ENCODE peak calls at places on chromosomes 13 and 19, in ten cellular contexts. P, R, J, B, N, W, T, U, Z and D are unnamed samples.

GRCh38 chr19:15563325-15563794 is 51.7 kb upstream of the CYP4F8 start:
- DNase-seq in P (no peak), R (peak), J (peak), B (peak), N (no peak), W (no peak), T (no peak), U (no peak), Z (peak), D (no peak)

GRCh38 chr19:48511800-48512503 is at the start of gene LMTK3:
- DNase-seq in P (peak), R (no peak), J (peak), B (peak), N (peak), W (no peak), T (no peak), U (peak), Z (peak), D (peak)

GRCh38 chr13:32581177-32581786 is 5.0 kb upstream of the PDS5B start:
- DNase-seq in P (peak), R (no peak), J (no peak), B (no peak), N (peak), W (peak), T (no peak), U (peak), Z (peak), D (peak)

GRCh38 chr13:25679936-25680335 is 308.2 kb downstream of the ATP8A2 start:
- DNase-seq in P (no peak), R (no peak), J (no peak), B (no peak), N (no peak), W (no peak), T (no peak), U (no peak), Z (no peak), D (no peak)

GRCh38 chr19:5358173-5358800 is 17.7 kb upstream of the PTPRS start:
- DNase-seq in P (no peak), R (no peak), J (no peak), B (peak), N (peak), W (no peak), T (no peak), U (peak), Z (peak), D (peak)

GRCh38 chr19:39247701-39248664 is 673 bp downstream of the IFNL4 start:
- DNase-seq in P (no peak), R (no peak), J (peak), B (no peak), N (peak), W (no peak), T (no peak), U (no peak), Z (no peak), D (no peak)

GRCh38 chr13:113656015-113656588 is 1.9 kb downstream of the ATP4B start:
- DNase-seq in P (no peak), R (no peak), J (no peak), B (no peak), N (no peak), W (no peak), T (no peak), U (no peak), Z (no peak), D (no peak)

GRCh38 chr13:25692156-25692555 is 320.4 kb downstream of the ATP8A2 start:
- DNase-seq in P (no peak), R (no peak), J (peak), B (no peak), N (peak), W (no peak), T (no peak), U (no peak), Z (no peak), D (no peak)

GRCh38 chr13:102688306-102688973 is 6.4 kb downstream of the METTL21C start:
- DNase-seq in P (no peak), R (no peak), J (peak), B (no peak), N (peak), W (no peak), T (no peak), U (no peak), Z (no peak), D (no peak)

GRCh38 chr13:72696590-72696989 is 30.8 kb downstream of the MZT1 start:
- DNase-seq in P (peak), R (no peak), J (no peak), B (peak), N (no peak), W (peak), T (no peak), U (peak), Z (no peak), D (peak)

GRCh38 chr19:5990289-5990797 is 12.4 kb upstream of the RANBP3 start:
- DNase-seq in P (no peak), R (no peak), J (peak), B (no peak), N (peak), W (no peak), T (no peak), U (no peak), Z (peak), D (no peak)

GRCh38 chr13:111275382-111275781 is 45.1 kb upstream of the TEX29 start:
- DNase-seq in P (no peak), R (no peak), J (no peak), B (no peak), N (no peak), W (no peak), T (no peak), U (no peak), Z (no peak), D (no peak)

GRCh38 chr19:10195199-10195519 is 406 bp upstream of the DNMT1 start:
- DNase-seq in P (no peak), R (no peak), J (no peak), B (no peak), N (no peak), W (no peak), T (no peak), U (no peak), Z (no peak), D (no peak)
- H3K9ac ChIP-seq in P (no peak), R (peak), J (peak), B (no peak), N (no peak), W (peak), T (peak), U (peak), Z (peak), D (peak)

GRCh38 chr13:30559274-30559673 is 58.4 kb upstream of the USPL1 start:
- DNase-seq in P (no peak), R (no peak), J (no peak), B (no peak), N (no peak), W (no peak), T (no peak), U (no peak), Z (no peak), D (no peak)
- H3K27ac ChIP-seq in P (no peak), R (no peak), J (no peak), B (no peak), N (no peak), W (no peak), T (no peak), U (no peak), Z (no peak), D (no peak)

GRCh38 chr19:36061367-36061766 is 6.7 kb downstream of the WDR62 start:
- DNase-seq in P (no peak), R (no peak), J (no peak), B (no peak), N (no peak), W (no peak), T (no peak), U (no peak), Z (no peak), D (no peak)

GRCh38 chr19:36059180-36059910 is 4.6 kb downstream of the WDR62 start:
- DNase-seq in P (no peak), R (no peak), J (no peak), B (no peak), N (no peak), W (no peak), T (no peak), U (no peak), Z (no peak), D (no peak)

GRCh38 chr19:36064829-36065228 is 10.1 kb downstream of the WDR62 start:
- DNase-seq in P (no peak), R (no peak), J (no peak), B (no peak), N (no peak), W (no peak), T (no peak), U (no peak), Z (no peak), D (no peak)

GRCh38 chr19:36058481-36059179 is 3.9 kb downstream of the WDR62 start:
- DNase-seq in P (no peak), R (no peak), J (no peak), B (no peak), N (no peak), W (no peak), T (no peak), U (no peak), Z (no peak), D (no peak)

GRCh38 chr19:36060430-36060829 is 5.7 kb downstream of the WDR62 start:
- DNase-seq in P (peak), R (peak), J (peak), B (peak), N (peak), W (peak), T (no peak), U (peak), Z (peak), D (peak)
- TF ChIP-seq CTCF in P (peak), R (peak), J (peak), B (peak), N (peak), W (peak), T (peak), U (peak), Z (peak), D (peak)

DNA sequence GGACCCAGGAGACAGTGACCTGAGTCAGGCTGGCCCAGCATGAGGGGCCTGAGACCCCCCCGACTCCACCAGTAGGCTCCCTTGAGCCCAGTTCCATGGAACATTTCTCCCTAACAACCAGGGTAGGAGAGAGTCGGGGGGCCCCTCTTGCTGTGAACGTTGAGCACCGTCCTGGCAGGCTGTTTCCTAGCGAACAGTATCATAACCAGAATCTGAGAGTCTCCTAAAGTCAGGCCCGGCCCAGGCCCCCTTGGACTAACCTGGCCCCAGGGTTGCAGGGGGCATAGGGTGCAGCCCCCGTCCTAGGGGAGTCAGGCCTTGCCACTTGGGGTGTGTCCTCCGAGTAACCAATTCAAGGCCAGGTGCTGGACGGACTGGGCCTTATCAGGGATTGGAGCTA is 13.7 kb downstream of the TMEM150B start:
- DNase-seq in P (no peak), R (no peak), J (no peak), B (no peak), N (no peak), W (no peak), T (no peak), U (no peak), Z (no peak), D (no peak)
- H3K9ac ChIP-seq in P (no peak), R (no peak), J (no peak), B (no peak), N (no peak), W (no peak), T (no peak), U (no peak), Z (no peak), D (no peak)

DNA sequence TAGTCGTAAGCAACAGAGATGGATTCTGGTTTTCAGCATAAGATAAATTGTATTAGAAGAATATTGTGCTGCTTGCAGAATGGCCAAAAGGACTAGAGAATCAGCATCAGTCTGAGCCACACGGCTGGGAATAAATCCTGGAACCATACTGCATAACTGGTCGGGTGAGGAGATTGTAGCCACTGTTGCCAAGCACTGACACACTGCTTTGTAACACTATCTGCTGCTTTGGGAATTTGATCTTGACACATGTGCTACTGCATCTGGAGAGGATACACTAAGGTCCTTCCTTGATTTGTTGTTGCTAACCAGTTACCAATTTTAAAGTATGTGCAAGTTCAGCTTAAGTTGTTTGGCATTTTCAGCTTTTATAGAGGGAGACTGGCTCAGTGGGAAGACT is 1.9 kb downstream of the HNRNPA1L2 start:
- DNase-seq in P (peak), R (no peak), J (no peak), B (no peak), N (no peak), W (no peak), T (no peak), U (peak), Z (no peak), D (no peak)
- H3K27ac ChIP-seq in P (no peak), R (no peak), J (no peak), B (no peak), N (no peak), W (no peak), T (no peak), U (no peak), Z (no peak), D (no peak)